ENCODE peak calls at places on chromosome 9, in six cellular contexts. K is brain microvascular endothelial cell, N is body of pancreas, W is uterus, P is lung, E is tibial nerve. C is an unnamed sample. For H3K36me3, the result is how much of the 10 kb centered on the place peaks cover.

GRCh38 chr9:104256710-104257091 is 162.6 kb downstream of the SMC2 start:
- DNase-seq in E (no peak), N (no peak), P (no peak), W (no peak), K (no peak), C (no peak)

GRCh38 chr9:132600326-132600984 is 18.0 kb downstream of the BARHL1 start:
- DNase-seq in E (no peak), P (no peak), N (no peak), W (no peak), K (no peak), C (no peak)

GRCh38 chr9:134031071-134031470 is 5.8 kb downstream of the BRD3OS start:
- DNase-seq in N (no peak), K (no peak), P (no peak), W (no peak), E (no peak), C (no peak)

GRCh38 chr9:95073042-95073607 is 244.4 kb downstream of the FANCC start:
- DNase-seq in P (no peak), K (no peak), E (no peak), W (no peak), N (peak), C (no peak)

GRCh38 chr9:94786586-94786985 is 60.1 kb downstream of the AOPEP start:
- DNase-seq in P (no peak), N (no peak), E (no peak), W (no peak), K (no peak), C (no peak)

GRCh38 chr9:21795483-21795882 is 7.0 kb upstream of the MTAP start:
- DNase-seq in E (no peak), K (no peak), N (no peak), P (no peak), W (no peak), C (no peak)

GRCh38 chr9:85610074-85610855 is 131.5 kb downstream of the AGTPBP1 start:
- DNase-seq in E (peak), W (no peak), K (peak), N (peak), P (no peak), C (peak)

GRCh38 chr9:7094052-7094451 is 336.3 kb downstream of the KDM4C start:
- DNase-seq in P (no peak), K (peak), W (no peak), E (no peak), N (no peak), C (no peak)

GRCh38 chr9:92414566-92414965 is 9.7 kb downstream of the OMD start:
- DNase-seq in P (no peak), K (no peak), W (no peak), E (no peak), N (no peak), C (no peak)

GRCh38 chr9:104854613-104855012 is 73.3 kb downstream of the ABCA1 start:
- DNase-seq in K (no peak), W (no peak), E (no peak), N (no peak), P (no peak), C (no peak)

GRCh38 chr9:33452828-33453271 is 5.5 kb upstream of the AQP3 start:
- DNase-seq in W (no peak), E (no peak), K (peak), P (peak), N (peak), C (peak)

GRCh38 chr9:69976165-69976564 is 67.5 kb upstream of the MAMDC2 start:
- DNase-seq in N (no peak), E (no peak), P (no peak), K (peak), W (no peak), C (peak)

GRCh38 chr9:130663258-130664171 is 879 bp upstream of the PRDM12 start:
- DNase-seq in W (no peak), K (no peak), P (no peak), N (no peak), E (no peak), C (no peak)

GRCh38 chr9:92970467-92970923 is 23.2 kb downstream of the FGD3 start:
- DNase-seq in N (no peak), K (peak), P (peak), E (no peak), W (no peak), C (no peak)

GRCh38 chr9:137956688-137957385 is 79.3 kb downstream of the CACNA1B start:
- DNase-seq in P (no peak), K (no peak), E (no peak), W (no peak), N (no peak), C (no peak)

GRCh38 chr9:94881023-94881422 is 154.5 kb downstream of the AOPEP start:
- DNase-seq in W (no peak), P (no peak), N (no peak), E (no peak), K (no peak), C (no peak)

GRCh38 chr9:128902351-128903078 is 18.3 kb upstream of the PHYHD1 start:
- DNase-seq in K (no peak), W (peak), E (no peak), N (peak), P (no peak), C (no peak)

GRCh38 chr9:36949470-36949869 is 84.6 kb downstream of the PAX5 start:
- DNase-seq in P (no peak), N (no peak), W (no peak), K (no peak), E (no peak), C (no peak)

GRCh38 chr9:84978761-84979160 is 309.2 kb downstream of the NTRK2 start:
- DNase-seq in N (no peak), P (no peak), E (no peak), W (no peak), K (no peak), C (no peak)

GRCh38 chr9:135957431-135957830 is 3.7 kb downstream of the UBAC1 start:
- DNase-seq in P (no peak), N (no peak), K (no peak), E (no peak), W (no peak), C (no peak)

GRCh38 chr9:125509476-125509875 is 197.5 kb downstream of the MAPKAP1 start:
- DNase-seq in N (no peak), P (no peak), W (no peak), E (no peak), K (peak), C (no peak)

GRCh38 chr9:104200456-104200994 is 106.4 kb downstream of the SMC2 start:
- DNase-seq in P (no peak), K (no peak), N (no peak), E (no peak), W (no peak), C (no peak)

GRCh38 chr9:137396227-137396626 is 26.7 kb downstream of the EXD3 start:
- DNase-seq in W (no peak), P (no peak), E (no peak), N (no peak), K (peak), C (no peak)

GRCh38 chr9:136426787-136427186 is 12.9 kb downstream of the INPP5E start:
- DNase-seq in W (no peak), N (no peak), E (no peak), K (no peak), P (no peak), C (no peak)

GRCh38 chr9:110452227-110452801 is 114.7 kb upstream of the TXNDC8 start:
- DNase-seq in K (no peak), E (no peak), N (no peak), P (no peak), W (no peak), C (no peak)

GRCh38 chr9:22064957-22065356 is 55.9 kb upstream of the CDKN2B start:
- DNase-seq in N (no peak), K (no peak), W (no peak), E (no peak), P (no peak), C (no peak)

GRCh38 chr9:83449166-83449565 is 89.0 kb downstream of the FRMD3 start:
- DNase-seq in W (no peak), P (no peak), K (no peak), N (no peak), E (no peak), C (no peak)

GRCh38 chr9:27489087-27489876 is 34.8 kb upstream of the IFNK start:
- DNase-seq in E (no peak), W (no peak), K (no peak), N (no peak), P (no peak), C (no peak)

GRCh38 chr9:1100192-1100591 is 50.0 kb downstream of the DMRT2 start:
- DNase-seq in P (no peak), N (no peak), W (no peak), E (no peak), K (no peak), C (no peak)

GRCh38 chr9:76215066-76215465 is 179.2 kb downstream of the RFK start:
- DNase-seq in N (no peak), K (peak), E (no peak), P (no peak), W (no peak), C (no peak)

GRCh38 chr9:133334161-133334560 is 1.8 kb downstream of the SURF6 start:
- DNase-seq in E (no peak), N (peak), K (no peak), P (no peak), W (no peak), C (no peak)

GRCh38 chr9:107214381-107214780 is 68.7 kb upstream of the RAD23B start:
- DNase-seq in E (no peak), W (no peak), P (no peak), K (no peak), N (no peak), C (no peak)

GRCh38 chr9:35071814-35072460 is 488 bp downstream of the VCP start:
- DNase-seq in E (peak), P (peak), K (peak), W (peak), N (peak), C (no peak)

GRCh38 chr9:1261879-1262278 is 211.7 kb downstream of the DMRT2 start:
- DNase-seq in E (no peak), P (no peak), K (no peak), N (no peak), W (no peak), C (no peak)

GRCh38 chr9:99345936-99346335 is 123.9 kb downstream of the SEC61B start:
- DNase-seq in P (no peak), N (no peak), W (no peak), K (peak), E (no peak), C (no peak)

GRCh38 chr9:124381073-124381945 is 33.9 kb downstream of the PSMB7 start:
- DNase-seq in K (peak), E (no peak), P (no peak), W (no peak), N (no peak), C (no peak)

GRCh38 chr9:87500894-87501656 is 3.4 kb downstream of the DAPK1 start:
- DNase-seq in N (no peak), K (no peak), E (no peak), W (no peak), P (no peak), C (no peak)
- H3K4me3 ChIP-seq in N (no peak), K (no peak), E (no peak), W (no peak), P (no peak), C (no peak)

GRCh38 chr9:89330513-89330912 is 12.2 kb downstream of the SECISBP2 start:
- DNase-seq in W (no peak), K (no peak), N (no peak), P (no peak), E (no peak), C (no peak)

GRCh38 chr9:89325733-89326132 is 7.4 kb downstream of the SECISBP2 start:
- DNase-seq in K (no peak), W (no peak), N (no peak), P (no peak), E (no peak), C (no peak)

GRCh38 chr9:89328064-89328463 is 9.8 kb downstream of the SECISBP2 start:
- DNase-seq in P (no peak), W (no peak), N (no peak), E (no peak), K (no peak), C (no peak)

GRCh38 chr9:89329917-89330316 is 11.6 kb downstream of the SECISBP2 start:
- DNase-seq in E (no peak), N (no peak), W (no peak), P (no peak), K (no peak), C (no peak)
- H3K36me3 ChIP-seq in E (under half), N (under half), W (under half), P (half or more), K (under half), C (under half)

DNA sequence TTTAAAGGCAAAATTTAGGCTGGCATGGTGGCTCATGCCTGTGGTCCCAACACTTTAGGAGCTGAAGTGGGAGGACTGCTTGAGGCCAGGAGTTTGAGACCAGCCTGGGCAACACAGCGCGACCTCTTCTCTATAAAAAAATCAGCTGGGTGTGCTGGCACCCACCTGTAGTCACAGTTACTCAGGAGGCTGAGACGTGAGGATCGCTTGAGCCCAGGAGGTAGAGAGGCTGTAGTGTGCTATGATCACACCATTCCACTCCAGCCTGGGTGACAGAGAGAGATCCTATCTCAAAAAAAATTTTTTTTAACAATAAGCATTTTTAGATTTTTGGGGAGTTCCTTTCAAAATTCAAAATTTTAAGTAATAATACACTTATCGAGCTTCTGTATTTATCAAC is 63.3 kb downstream of the SPATA31C2 start:
- DNase-seq in K (no peak), W (no peak), N (no peak), P (no peak), E (no peak), C (no peak)
- H3K4me3 ChIP-seq in K (no peak), W (no peak), N (no peak), P (no peak), E (no peak), C (no peak)

GRCh38 chr9:96482471-96482870 is 32.5 kb downstream of the HABP4 start:
- DNase-seq in P (no peak), E (no peak), W (no peak), K (no peak), N (no peak), C (no peak)

GRCh38 chr9:96480736-96481135 is 30.8 kb downstream of the HABP4 start:
- DNase-seq in K (no peak), E (no peak), W (no peak), P (no peak), N (no peak), C (no peak)

GRCh38 chr9:96476013-96476412 is 26.0 kb downstream of the HABP4 start:
- DNase-seq in W (no peak), P (no peak), N (no peak), K (no peak), E (no peak), C (no peak)

GRCh38 chr9:96476591-96476990 is 26.6 kb downstream of the HABP4 start:
- DNase-seq in E (no peak), N (no peak), W (no peak), K (no peak), P (no peak), C (no peak)

DNA sequence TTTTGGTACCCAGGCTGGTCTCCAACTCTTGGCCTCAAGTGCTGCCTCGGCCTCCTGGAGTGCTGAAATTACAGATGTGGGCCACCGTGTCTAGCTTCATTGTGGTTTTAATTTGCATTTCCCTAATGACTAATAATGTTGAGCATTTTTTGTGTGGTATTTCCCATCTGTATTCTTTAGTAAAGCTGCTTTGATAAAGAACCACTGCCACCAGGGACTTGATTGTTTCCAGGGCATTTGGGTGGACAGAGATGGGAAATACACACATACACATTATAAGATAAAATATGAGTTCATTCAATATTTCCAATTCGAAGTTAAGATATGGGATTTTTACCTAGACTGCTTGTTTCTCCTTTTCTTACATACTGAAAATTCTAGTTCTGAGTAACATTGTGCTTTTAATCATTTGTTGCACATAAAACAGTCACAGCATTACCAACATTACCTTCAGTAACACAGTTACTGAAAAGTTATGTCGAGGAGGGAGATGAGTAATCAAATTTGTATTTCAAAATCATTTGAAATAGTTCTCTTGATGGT is 28.9 kb downstream of the HABP4 start:
- DNase-seq in K (no peak), E (no peak), P (no peak), W (no peak), N (no peak), C (no peak)
- H3K36me3 ChIP-seq in K (under half), E (under half), P (under half), W (under half), N (under half), C (under half)

DNA sequence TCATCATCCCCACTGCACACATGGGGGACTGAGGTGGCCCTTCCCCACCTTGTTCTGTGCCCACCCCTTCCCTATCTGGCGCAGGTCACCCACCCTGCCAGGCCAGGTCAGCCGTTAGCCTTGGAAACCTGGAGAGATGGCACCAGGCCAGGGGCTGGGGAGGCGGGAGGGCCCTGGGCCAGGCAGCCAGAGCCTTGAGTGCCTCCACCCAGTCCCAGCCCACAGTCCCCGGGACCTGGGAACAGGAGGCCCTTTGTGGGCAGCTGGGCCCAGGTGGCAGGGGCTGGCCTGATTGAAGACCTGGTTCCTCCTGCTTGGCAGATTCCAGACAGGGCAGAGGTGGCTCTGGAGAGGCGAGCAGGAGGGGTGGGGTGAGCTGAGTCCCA is 70.6 kb downstream of the LRSAM1 start:
- DNase-seq in E (no peak), K (no peak), P (no peak), N (peak), W (no peak), C (no peak)
- H3K4me3 ChIP-seq in E (no peak), K (no peak), P (no peak), N (no peak), W (no peak), C (no peak)

DNA sequence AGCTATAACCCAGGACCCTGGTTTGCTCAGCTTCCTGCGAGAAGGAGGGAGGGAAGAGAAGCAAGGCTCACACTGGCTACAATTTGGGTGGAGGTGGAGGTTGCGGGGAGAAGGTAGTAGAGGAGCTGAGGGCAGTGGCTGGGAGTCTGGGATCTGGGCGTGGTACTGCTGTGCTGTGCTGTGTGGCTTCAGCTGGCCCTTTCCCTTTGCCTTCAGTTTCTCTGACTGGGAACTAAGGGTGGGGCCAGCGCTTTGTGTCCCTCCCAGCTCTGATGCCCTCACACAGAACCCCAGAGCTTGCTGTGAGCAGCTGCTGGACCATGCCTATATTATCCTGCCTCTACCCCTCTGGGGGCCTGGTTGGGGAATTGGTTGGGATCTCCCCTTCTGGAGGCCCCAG is 60.9 kb downstream of the RGS3 start:
- DNase-seq in K (no peak), W (no peak), P (no peak), N (no peak), E (no peak), C (no peak)
- H3K36me3 ChIP-seq in K (under half), W (under half), P (under half), N (under half), E (under half), C (under half)

DNA sequence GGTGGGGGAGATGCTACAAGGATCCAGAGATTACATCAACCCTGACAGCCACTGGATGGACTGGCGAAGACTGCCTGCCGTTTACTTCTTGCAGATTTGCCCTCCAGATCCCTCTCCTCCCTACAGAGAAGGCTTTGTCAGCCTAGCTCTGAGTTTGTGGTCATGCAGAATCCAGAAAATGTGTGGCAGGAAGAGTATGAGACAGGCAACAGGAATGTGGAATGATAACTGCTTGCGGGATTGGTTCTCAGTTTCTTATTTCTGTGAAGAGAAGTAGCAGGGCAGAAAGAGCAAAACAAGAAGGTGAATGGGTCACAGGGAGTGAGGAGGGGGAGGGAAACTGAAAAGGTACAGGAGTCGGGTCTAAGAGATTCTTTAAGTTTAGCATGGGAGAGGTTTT is 129.6 kb downstream of the TLE1 start:
- DNase-seq in N (no peak), P (no peak), E (no peak), K (peak), W (no peak), C (peak)
- H3K4me3 ChIP-seq in N (no peak), P (no peak), E (no peak), K (no peak), W (no peak), C (no peak)

DNA sequence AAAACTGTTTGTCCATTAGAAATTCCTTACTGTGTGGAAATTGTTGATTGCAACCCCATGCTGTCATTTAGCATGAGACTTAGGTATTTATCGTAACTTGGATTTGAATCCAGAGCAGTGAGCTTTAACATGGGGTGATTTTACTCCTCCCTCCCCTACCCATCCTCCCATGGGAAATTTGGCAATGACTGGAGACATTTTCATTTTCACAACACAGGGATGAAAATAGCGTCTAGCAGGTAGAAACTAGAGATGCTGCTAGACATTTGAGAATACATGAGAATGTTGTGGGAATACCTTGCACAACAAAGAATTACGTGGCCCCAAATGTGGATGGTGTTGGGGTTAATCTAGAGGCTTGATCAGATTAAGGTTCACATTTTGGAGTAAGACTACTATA is 191.3 kb upstream of the MPDZ start:
- DNase-seq in W (no peak), P (no peak), K (no peak), N (no peak), E (no peak), C (no peak)
- H3K36me3 ChIP-seq in W (under half), P (under half), K (under half), N (under half), E (under half), C (under half)